ENCODE peak calls at places on chromosomes 12 and 14, in four cellular contexts. Z is tibial artery, P is ovary, T is osteocyte. F is an unnamed sample.

GRCh38 chr14:105300542-105301102 is at the start of gene BRF1:
- DNase-seq in Z (peak), P (peak), T (peak), F (peak)

GRCh38 chr12:52074006-52074405 is 4.2 kb downstream of the ATG101 start:
- DNase-seq in Z (no peak), P (peak), T (peak), F (no peak)

GRCh38 chr12:4278582-4278939 is 5.0 kb downstream of the CCND2 start:
- DNase-seq in Z (peak), P (no peak), T (no peak), F (no peak)

GRCh38 chr14:66477567-66477966 is 8.6 kb upstream of the CCDC196 start:
- DNase-seq in Z (no peak), P (no peak), T (no peak), F (no peak)

GRCh38 chr12:1926274-1926673 is 7.8 kb upstream of the CACNA2D4 start:
- DNase-seq in Z (no peak), P (no peak), T (no peak), F (no peak)

GRCh38 chr14:99628832-99629618 is 15.9 kb upstream of the HHIPL1 start:
- DNase-seq in Z (peak), P (peak), T (peak), F (peak)

GRCh38 chr12:124107299-124107698 is 134.3 kb downstream of the ZNF664 start:
- DNase-seq in Z (no peak), P (no peak), T (no peak), F (no peak)

GRCh38 chr12:98758331-98758730 is 113.2 kb downstream of the APAF1 start:
- DNase-seq in Z (peak), P (no peak), T (no peak), F (no peak)

GRCh38 chr12:16369156-16369555 is 21.7 kb downstream of the MGST1 start:
- DNase-seq in Z (no peak), P (no peak), T (no peak), F (no peak)

GRCh38 chr12:104673294-104674062 is 216.7 kb downstream of the CHST11 start:
- DNase-seq in Z (peak), P (no peak), T (no peak), F (no peak)

GRCh38 chr14:94115068-94115591 is 4.6 kb downstream of the IFI27 start:
- DNase-seq in Z (peak), P (no peak), T (no peak), F (no peak)

GRCh38 chr12:106585237-106585834 is 2.5 kb downstream of the RFX4 start:
- DNase-seq in Z (no peak), P (no peak), T (no peak), F (no peak)

GRCh38 chr12:111268738-111269572 is 99.9 kb downstream of the PHETA1 start:
- DNase-seq in Z (no peak), P (no peak), T (no peak), F (no peak)

GRCh38 chr14:87457727-87458126 is 535.3 kb downstream of the GALC start:
- DNase-seq in Z (no peak), P (no peak), T (no peak), F (no peak)

GRCh38 chr12:53068811-53069585 is 10.2 kb downstream of the SPRYD3 start:
- DNase-seq in Z (peak), P (peak), T (no peak), F (no peak)

GRCh38 chr14:51969852-51970251 is 19.5 kb upstream of the RTRAF start:
- DNase-seq in Z (no peak), P (no peak), T (no peak), F (no peak)

GRCh38 chr12:818733-819132 is 66.4 kb downstream of the WNK1 start:
- DNase-seq in Z (no peak), P (no peak), T (no peak), F (no peak)

GRCh38 chr14:99224116-99224910 is 47.7 kb downstream of the BCL11B start:
- DNase-seq in Z (no peak), P (no peak), T (no peak), F (no peak)

GRCh38 chr14:87732562-87732961 is 260.4 kb downstream of the GALC start:
- DNase-seq in Z (no peak), P (no peak), T (no peak), F (no peak)

GRCh38 chr12:20624718-20625117 is 70.4 kb upstream of the SLCO1C1 start:
- DNase-seq in Z (no peak), P (no peak), T (no peak), F (no peak)

GRCh38 chr12:14314801-14315200 is 50.7 kb upstream of the ATF7IP start:
- DNase-seq in Z (peak), P (no peak), T (no peak), F (no peak)

GRCh38 chr12:85468356-85469157 is 188.5 kb downstream of the ALX1 start:
- DNase-seq in Z (no peak), P (no peak), T (no peak), F (no peak)

GRCh38 chr12:109586385-109587296 is 13.0 kb downstream of the MVK start:
- DNase-seq in Z (no peak), P (no peak), T (no peak), F (no peak)

GRCh38 chr12:15788266-15789214 is 648 bp downstream of the EPS8 start:
- DNase-seq in Z (peak), P (no peak), T (peak), F (no peak)

GRCh38 chr14:100417466-100417865 is 94.3 kb downstream of the SLC25A47 start:
- DNase-seq in Z (no peak), P (peak), T (peak), F (no peak)

GRCh38 chr12:31518680-31519227 is 72.2 kb downstream of the DENND5B start:
- DNase-seq in Z (no peak), P (peak), T (no peak), F (no peak)

GRCh38 chr14:23562822-23563472 is 4.6 kb downstream of the AP1G2 start:
- DNase-seq in Z (no peak), P (peak), T (no peak), F (peak)

GRCh38 chr12:85029456-85029855 is 6.6 kb downstream of the TSPAN19 start:
- DNase-seq in Z (no peak), P (no peak), T (no peak), F (no peak)

GRCh38 chr12:66633676-66634075 is 45.2 kb downstream of the GRIP1 start:
- DNase-seq in Z (no peak), P (no peak), T (no peak), F (no peak)

GRCh38 chr12:45685680-45686079 is 43.8 kb upstream of the ARID2 start:
- DNase-seq in Z (no peak), P (no peak), T (no peak), F (no peak)

GRCh38 chr12:52121848-52122838 is 42.6 kb downstream of the SMIM41 start:
- DNase-seq in Z (no peak), P (peak), T (no peak), F (peak)

GRCh38 chr14:91899213-91899612 is 31.9 kb upstream of the TC2N start:
- DNase-seq in Z (no peak), P (no peak), T (no peak), F (no peak)

GRCh38 chr12:48336564-48336963 is 14.2 kb downstream of the ZNF641 start:
- DNase-seq in Z (no peak), P (no peak), T (no peak), F (no peak)

GRCh38 chr14:21771671-21772070 is 98.1 kb upstream of the OR4E1 start:
- DNase-seq in Z (no peak), P (no peak), T (no peak), F (no peak)

GRCh38 chr12:112584266-112584722 is 165.5 kb downstream of the PTPN11 start:
- DNase-seq in Z (no peak), P (no peak), T (no peak), F (no peak)

GRCh38 chr14:103220134-103220981 is 97.1 kb downstream of the TNFAIP2 start:
- DNase-seq in Z (no peak), P (no peak), T (no peak), F (no peak)

GRCh38 chr14:23094666-23095195 is at the start of gene ACIN1:
- DNase-seq in Z (peak), P (peak), T (no peak), F (peak)

GRCh38 chr14:77268989-77269595 is 1.9 kb downstream of the NGB start:
- DNase-seq in Z (no peak), P (no peak), T (no peak), F (no peak)

GRCh38 chr12:1226951-1227350 is 235.9 kb downstream of the ERC1 start:
- DNase-seq in Z (no peak), P (no peak), T (no peak), F (no peak)

GRCh38 chr12:94195483-94195882 is 47.1 kb downstream of the PLXNC1 start:
- DNase-seq in Z (no peak), P (no peak), T (no peak), F (no peak)

DNA sequence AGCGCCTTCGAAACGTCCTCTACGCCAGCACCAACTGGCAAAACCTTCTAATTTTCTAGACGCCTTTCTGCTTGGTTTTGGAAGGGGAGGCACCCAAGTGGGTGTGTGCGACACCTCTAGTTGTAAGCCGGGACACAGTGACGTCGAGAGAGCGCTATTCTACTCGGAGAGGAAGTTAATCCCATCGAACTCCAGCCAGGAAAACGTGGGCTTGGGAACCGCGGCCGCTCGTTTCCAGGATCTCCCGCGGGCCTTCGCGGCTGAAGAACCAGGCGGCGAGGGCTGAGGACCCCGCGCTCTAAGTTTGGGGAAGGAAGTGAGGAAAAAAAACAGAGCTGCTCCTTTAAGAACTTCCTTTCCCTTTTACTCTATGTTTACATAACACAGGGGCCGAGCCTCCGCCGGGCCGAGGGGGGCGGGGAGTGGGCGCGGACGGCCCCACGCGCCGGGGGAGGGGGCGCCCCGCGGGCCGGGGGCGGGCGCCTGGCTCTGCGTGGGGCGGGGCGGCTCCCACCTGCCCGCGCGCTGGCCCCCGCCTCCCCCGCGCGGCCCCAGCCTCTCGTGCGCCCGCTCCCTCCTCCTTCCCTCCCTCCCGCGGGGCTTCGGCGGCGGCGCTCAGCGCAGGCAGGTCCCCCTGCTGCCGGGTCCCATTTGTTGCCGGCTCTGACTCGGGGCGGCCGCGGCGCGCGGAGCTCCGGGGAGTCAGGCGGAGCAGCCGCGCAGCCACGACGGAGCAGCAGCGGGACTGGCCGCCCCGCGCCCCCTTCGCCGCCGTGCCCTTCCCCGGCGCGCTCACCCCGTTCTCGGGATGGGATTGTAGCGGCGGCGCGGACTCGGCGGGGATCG is at the start of gene PELI2:
- DNase-seq in Z (peak), P (peak), T (peak), F (peak)
- TF ChIP-seq CTCF in Z (peak), P (peak), T (peak), F (no peak)

DNA sequence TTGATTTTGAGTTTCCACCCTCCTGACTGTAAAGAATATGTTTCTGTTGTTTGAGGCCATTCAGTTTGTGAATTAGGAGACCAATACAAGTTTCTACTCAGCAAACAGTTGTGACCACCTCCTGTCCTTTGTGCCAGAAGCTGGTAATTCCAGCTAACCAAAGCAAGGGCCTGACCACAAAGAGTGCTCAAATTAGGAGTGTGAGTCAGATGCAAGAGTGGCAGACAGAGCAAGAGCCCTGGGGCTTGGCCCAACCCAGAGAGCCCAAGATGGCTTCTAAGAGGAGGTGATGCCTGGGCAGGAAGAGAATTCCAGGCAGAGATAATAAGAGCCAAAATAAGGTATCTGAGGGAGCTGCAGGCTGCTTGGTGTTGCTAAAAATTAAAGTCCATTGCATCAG is 77.7 kb upstream of the C14orf132 start:
- DNase-seq in Z (no peak), P (no peak), T (no peak), F (no peak)
- TF ChIP-seq CTCF in Z (no peak), P (no peak), T (no peak), F (no peak)

GRCh38 chr12:32688786-32689185 is 9.7 kb downstream of the DNM1L start:
- DNase-seq in Z (no peak), P (no peak), T (no peak), F (no peak)
- TF ChIP-seq CTCF in Z (no peak), P (no peak), T (no peak), F (no peak)

GRCh38 chr12:72268386-72268785 is 3.8 kb upstream of the TRHDE start:
- DNase-seq in Z (no peak), P (no peak), T (no peak), F (no peak)

GRCh38 chr12:72267974-72268373 is 4.2 kb upstream of the TRHDE start:
- DNase-seq in Z (no peak), P (no peak), T (no peak), F (no peak)

GRCh38 chr12:72269491-72269890 is 2.7 kb upstream of the TRHDE start:
- DNase-seq in Z (no peak), P (no peak), T (no peak), F (no peak)

GRCh38 chr12:72261885-72262284 is 10.3 kb upstream of the TRHDE start:
- DNase-seq in Z (no peak), P (no peak), T (no peak), F (no peak)

GRCh38 chr12:72264548-72265175 is 7.5 kb upstream of the TRHDE start:
- DNase-seq in Z (no peak), P (no peak), T (no peak), F (no peak)
- TF ChIP-seq CTCF in Z (peak), P (no peak), T (peak), F (no peak)

GRCh38 chr12:54357802-54358619 is 6.3 kb downstream of the GPR84 start:
- DNase-seq in Z (no peak), P (no peak), T (no peak), F (no peak)
- TF ChIP-seq CTCF in Z (no peak), P (no peak), T (no peak), F (no peak)

DNA sequence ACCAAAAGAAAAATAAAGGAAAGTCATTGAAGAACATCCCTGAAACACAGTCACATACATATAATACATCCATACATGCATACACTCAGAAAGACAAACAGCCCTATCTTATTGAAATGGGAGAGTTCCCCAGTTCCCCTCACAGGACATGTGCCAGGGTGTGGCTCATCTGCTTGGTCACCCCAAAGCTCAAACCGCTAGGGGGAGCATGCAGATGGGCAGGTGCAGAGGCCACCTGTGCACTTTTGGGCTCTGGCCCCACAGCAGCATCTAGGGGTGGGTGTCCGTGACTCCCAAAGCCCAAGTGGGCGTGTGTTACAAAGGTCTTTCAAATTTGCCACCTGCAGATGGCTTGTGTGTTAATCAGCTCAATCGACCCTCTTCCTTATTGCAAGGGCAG is 75.2 kb downstream of the CMAS start:
- DNase-seq in Z (no peak), P (no peak), T (no peak), F (no peak)
- TF ChIP-seq CTCF in Z (no peak), P (no peak), T (peak), F (peak)

DNA sequence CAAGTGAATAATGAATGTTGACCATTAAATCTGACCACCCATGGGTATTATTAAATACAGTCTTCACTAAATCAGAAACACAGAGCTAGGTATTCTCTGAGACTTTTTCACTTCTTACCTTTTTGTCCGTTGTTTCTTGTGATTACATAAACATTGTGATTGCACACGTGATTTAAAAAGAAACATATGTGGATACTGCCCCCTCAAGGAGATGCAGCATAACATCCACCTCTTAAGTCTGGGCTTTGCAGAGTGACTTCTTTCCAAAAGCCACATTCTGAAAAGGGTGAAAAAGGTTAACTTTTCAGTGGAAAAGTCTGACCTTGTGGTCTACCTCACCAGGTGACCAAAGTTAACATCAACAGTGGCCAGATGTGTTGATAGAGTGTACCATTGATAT is 185.5 kb upstream of the FAR2 start:
- DNase-seq in Z (no peak), P (no peak), T (no peak), F (no peak)
- TF ChIP-seq CTCF in Z (no peak), P (no peak), T (peak), F (no peak)

GRCh38 chr12:11810962-11811361 is 161.5 kb downstream of the ETV6 start:
- DNase-seq in Z (no peak), P (no peak), T (no peak), F (no peak)

GRCh38 chr12:11814362-11814761 is 164.9 kb downstream of the ETV6 start:
- DNase-seq in Z (no peak), P (no peak), T (no peak), F (no peak)

GRCh38 chr12:11815397-11815796 is 165.9 kb downstream of the ETV6 start:
- DNase-seq in Z (no peak), P (no peak), T (no peak), F (no peak)

GRCh38 chr12:11813422-11813813 is 163.9 kb downstream of the ETV6 start:
- DNase-seq in Z (no peak), P (no peak), T (no peak), F (no peak)

GRCh38 chr12:11812558-11813421 is 163.3 kb downstream of the ETV6 start:
- DNase-seq in Z (peak), P (no peak), T (no peak), F (no peak)
- TF ChIP-seq CTCF in Z (no peak), P (no peak), T (peak), F (no peak)

GRCh38 chr12:132921685-132922084 is 34.3 kb upstream of the CHFR start:
- DNase-seq in Z (no peak), P (no peak), T (no peak), F (no peak)
- TF ChIP-seq CTCF in Z (no peak), P (no peak), T (no peak), F (no peak)

GRCh38 chr14:104253901-104254353 is 115.5 kb downstream of the KIF26A start:
- DNase-seq in Z (no peak), P (peak), T (peak), F (no peak)

GRCh38 chr14:104253223-104253822 is 114.9 kb downstream of the KIF26A start:
- DNase-seq in Z (no peak), P (peak), T (no peak), F (no peak)

GRCh38 chr14:104254735-104255400 is 116.5 kb downstream of the KIF26A start:
- DNase-seq in Z (no peak), P (no peak), T (peak), F (no peak)

GRCh38 chr14:104250175-104250574 is 111.8 kb downstream of the KIF26A start:
- DNase-seq in Z (no peak), P (peak), T (no peak), F (no peak)

DNA sequence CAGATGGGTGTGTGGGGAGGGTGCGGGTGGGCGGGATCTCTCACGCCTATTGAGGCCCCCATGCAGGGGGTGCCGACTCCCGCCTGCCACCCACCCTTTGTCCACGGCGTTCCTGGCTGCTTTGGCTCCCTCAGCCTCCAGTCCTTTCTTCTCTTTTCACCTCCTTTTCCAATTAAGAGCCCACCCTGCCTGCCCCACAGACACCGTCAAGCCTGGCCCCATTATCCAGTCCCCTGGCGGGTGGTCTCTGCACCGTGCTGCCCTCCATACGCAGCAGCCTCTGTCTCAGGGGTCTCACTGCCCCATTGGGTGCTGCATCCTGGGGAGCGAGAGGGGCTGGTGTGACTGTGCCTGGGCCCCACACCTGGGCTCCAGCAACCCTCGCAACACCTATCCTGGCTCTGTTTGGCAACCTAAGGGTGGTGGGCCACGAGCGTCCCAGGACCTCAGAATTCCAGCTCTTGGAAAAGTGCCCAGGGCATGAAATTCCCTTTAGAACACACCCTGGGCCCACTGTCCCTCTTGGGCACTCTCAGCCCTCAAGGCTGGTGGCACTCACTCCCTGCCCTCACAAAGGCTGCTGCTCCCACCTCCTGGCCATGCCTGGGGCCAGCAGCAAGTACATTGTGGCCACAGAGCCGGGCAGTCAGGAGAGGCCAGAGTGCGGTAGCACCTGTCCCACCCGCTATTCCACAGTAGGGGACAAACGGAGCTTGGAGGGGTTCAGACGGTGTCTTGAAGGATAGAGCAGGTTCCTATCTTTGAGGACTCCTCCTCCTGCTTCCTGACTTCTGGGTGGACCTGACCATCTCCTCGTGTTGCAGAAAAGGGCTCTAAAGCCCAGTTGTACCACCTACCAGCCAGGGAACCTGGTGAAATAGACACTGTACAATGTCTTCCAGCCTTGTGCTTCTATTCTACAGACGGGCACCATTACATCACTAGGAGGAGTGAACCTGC is 114.1 kb downstream of the KIF26A start:
- DNase-seq in Z (no peak), P (peak), T (peak), F (no peak)
- TF ChIP-seq CTCF in Z (no peak), P (no peak), T (no peak), F (no peak)

F was measured in natural killer cell.